ENCODE peak calls at places on chromosomes 5 and 9, in eight cellular contexts. H, C, X, B, W, P, U and I are unnamed samples.

GRCh38 chr9:69145148-69145547 is 28.9 kb upstream of the TJP2 start:
- DNase-seq in H (no peak), C (no peak), X (peak; percentile 0), B (peak; percentile 79), W (no peak), P (no peak), U (no peak), I (no peak)

GRCh38 chr9:8899541-8899940 is 1100.0 kb upstream of the DMAC1 start:
- DNase-seq in H (no peak), C (no peak), X (no peak), B (no peak), W (no peak), P (no peak), U (no peak), I (no peak)

GRCh38 chr9:14627513-14627912 is 65.7 kb downstream of the ZDHHC21 start:
- DNase-seq in H (no peak), C (no peak), X (no peak), B (no peak), W (no peak), P (no peak), U (no peak), I (no peak)

GRCh38 chr5:151592855-151593408 is 1.8 kb upstream of the FAT2 start:
- DNase-seq in H (no peak), C (no peak), X (no peak), B (no peak), W (peak; percentile 18), P (peak; percentile 31), U (no peak), I (no peak)

GRCh38 chr5:169411016-169411788 is 110.3 kb upstream of the SLIT3 start:
- DNase-seq in H (no peak), C (no peak), X (no peak), B (no peak), W (no peak), P (no peak), U (no peak), I (no peak)

GRCh38 chr5:66989286-66989685 is 207.3 kb downstream of the CD180 start:
- DNase-seq in H (no peak), C (no peak), X (no peak), B (no peak), W (no peak), P (peak; percentile 89), U (peak; percentile 27), I (no peak)

GRCh38 chr5:149452007-149452664 is 73.0 kb upstream of the IL17B start:
- DNase-seq in H (peak; percentile 53), C (peak; percentile 18), X (no peak), B (peak; percentile 43), W (peak; percentile 49), P (peak; percentile 74), U (peak; percentile 95), I (no peak)

GRCh38 chr5:83368317-83368716 is 103.2 kb upstream of the VCAN start:
- DNase-seq in H (no peak), C (no peak), X (no peak), B (peak; percentile 76), W (no peak), P (peak; percentile 43), U (peak; percentile 55), I (no peak)

GRCh38 chr5:131275996-131276535 is 12.2 kb downstream of the CDC42SE2 start:
- DNase-seq in H (no peak), C (no peak), X (no peak), B (no peak), W (no peak), P (no peak), U (no peak), I (no peak)

GRCh38 chr9:135644631-135645218 is 5.4 kb upstream of the GLT6D1 start:
- DNase-seq in H (no peak), C (no peak), X (no peak), B (no peak), W (no peak), P (no peak), U (no peak), I (peak; percentile 49)

GRCh38 chr5:80874162-80874561 is 86.0 kb upstream of the RASGRF2 start:
- DNase-seq in H (no peak), C (no peak), X (no peak), B (no peak), W (no peak), P (no peak), U (no peak), I (no peak)

GRCh38 chr5:97915101-97915500 is 732.1 kb upstream of the RIOK2 start:
- DNase-seq in H (no peak), C (no peak), X (no peak), B (no peak), W (no peak), P (no peak), U (no peak), I (no peak)

GRCh38 chr5:15014809-15015208 is 143.2 kb upstream of the ANKH start:
- DNase-seq in H (no peak), C (no peak), X (no peak), B (no peak), W (no peak), P (peak; percentile 67), U (peak; percentile 67), I (no peak)

GRCh38 chr5:43602818-43603534 is at the start of gene NNT:
- DNase-seq in H (peak; percentile 77), C (peak; percentile 61), X (peak; percentile 77), B (peak; percentile 74), W (peak; percentile 87), P (peak; percentile 33), U (peak; percentile 51), I (peak; percentile 89)

GRCh38 chr9:116978155-116978554 is 291.1 kb downstream of the TRIM32 start:
- DNase-seq in H (no peak), C (no peak), X (no peak), B (no peak), W (no peak), P (no peak), U (no peak), I (no peak)

GRCh38 chr9:127445851-127446719 is 5.1 kb downstream of the RPL12 start:
- DNase-seq in H (no peak), C (no peak), X (no peak), B (peak; percentile 60), W (no peak), P (no peak), U (no peak), I (no peak)

GRCh38 chr9:124855944-124856773 is 2.9 kb downstream of the WDR38 start:
- DNase-seq in H (no peak), C (no peak), X (no peak), B (peak; percentile 66), W (no peak), P (peak; percentile 31), U (peak; percentile 36), I (no peak)

GRCh38 chr5:16679198-16679597 is 62.4 kb upstream of the RETREG1 start:
- DNase-seq in H (no peak), C (no peak), X (no peak), B (no peak), W (no peak), P (no peak), U (no peak), I (no peak)

GRCh38 chr5:34580983-34581382 is 75.1 kb upstream of the RAI14 start:
- DNase-seq in H (no peak), C (no peak), X (no peak), B (peak; percentile 48), W (no peak), P (peak; percentile 26), U (no peak), I (no peak)

DNA sequence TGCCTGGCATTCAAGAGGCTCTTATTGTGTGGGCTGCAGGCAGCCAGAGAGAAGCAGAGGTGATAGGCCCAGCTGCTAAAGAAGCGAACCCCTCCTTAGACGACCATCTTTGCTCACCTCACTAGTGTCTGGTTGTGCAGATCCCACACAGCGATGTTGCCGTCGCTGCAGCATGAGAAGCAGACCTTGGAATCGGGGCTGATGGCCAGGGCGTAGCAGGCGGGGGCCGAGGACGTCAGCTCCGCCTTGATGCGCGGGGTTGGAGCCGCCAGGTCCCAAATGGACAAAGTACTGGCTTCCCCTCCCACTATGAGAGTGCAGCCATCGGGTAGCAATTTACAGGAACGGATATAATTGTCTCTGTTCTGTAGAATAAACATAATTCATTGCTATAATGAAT is 98.7 kb downstream of the TLE1 start:
- DNase-seq in H (no peak), C (no peak), X (no peak), B (no peak), W (no peak), P (no peak), U (no peak), I (no peak)
- TF ChIP-seq CTCF in H (no peak), C (no peak), X (no peak), B (no peak), W (no peak), P (no peak), U (no peak), I (no peak)

GRCh38 chr5:159774476-159775031 is 141.7 kb upstream of the ADRA1B start:
- DNase-seq in H (no peak), C (no peak), X (no peak), B (no peak), W (no peak), P (no peak), U (no peak), I (no peak)
- TF ChIP-seq CTCF in H (no peak), C (no peak), X (no peak), B (no peak), W (no peak), P (no peak), U (no peak), I (no peak)

DNA sequence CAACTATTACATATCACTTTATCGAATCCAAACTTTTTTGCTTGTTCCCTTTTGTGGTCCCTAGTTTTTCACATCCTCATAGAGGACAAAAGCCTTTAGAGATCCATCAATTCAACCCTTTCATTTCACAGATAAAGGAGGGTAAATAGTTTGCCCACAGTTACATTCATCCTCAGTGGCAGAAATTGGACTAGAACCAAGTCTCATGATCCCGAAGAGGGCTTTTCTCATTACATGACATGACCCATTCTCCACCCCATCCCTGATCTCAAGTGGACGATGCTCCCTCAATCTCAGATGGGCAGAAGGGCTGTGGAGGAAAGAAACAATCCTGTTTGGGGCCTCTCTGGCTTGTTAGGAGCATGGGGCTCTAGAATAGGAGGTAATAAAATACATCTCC is 23.1 kb downstream of the TICAM2 start:
- DNase-seq in H (no peak), C (no peak), X (no peak), B (no peak), W (no peak), P (no peak), U (no peak), I (no peak)
- TF ChIP-seq CTCF in H (no peak), C (no peak), X (no peak), B (no peak), W (no peak), P (no peak), U (no peak), I (no peak)

GRCh38 chr5:140073296-140073695 is 30.2 kb upstream of the NRG2 start:
- DNase-seq in H (no peak), C (no peak), X (no peak), B (peak; percentile 38), W (no peak), P (peak; percentile 38), U (peak; percentile 34), I (no peak)

GRCh38 chr5:140072812-140073211 is 29.7 kb upstream of the NRG2 start:
- DNase-seq in H (no peak), C (no peak), X (no peak), B (no peak), W (no peak), P (no peak), U (no peak), I (no peak)

GRCh38 chr5:140076788-140077187 is 33.7 kb upstream of the NRG2 start:
- DNase-seq in H (no peak), C (no peak), X (no peak), B (no peak), W (no peak), P (no peak), U (no peak), I (no peak)

GRCh38 chr5:140076142-140076541 is 33.0 kb upstream of the NRG2 start:
- DNase-seq in H (no peak), C (no peak), X (no peak), B (no peak), W (no peak), P (no peak), U (no peak), I (no peak)

GRCh38 chr5:140075371-140075770 is 32.3 kb upstream of the NRG2 start:
- DNase-seq in H (no peak), C (no peak), X (no peak), B (peak; percentile 32), W (no peak), P (peak; percentile 39), U (peak; percentile 31), I (no peak)
- TF ChIP-seq CTCF in H (no peak), C (no peak), X (no peak), B (no peak), W (peak; percentile 29), P (no peak), U (no peak), I (peak; percentile 28)